ENCODE peak calls at places on chromosomes 1 and 21, in ten cellular contexts. Z, R, H, V, K, J, Y, C, P and B are unnamed samples.
A peak's percentile ranks its signal among the peaks of the same experiment; 100 is the strongest.

GRCh38 chr1:116002781-116003455 is 26.6 kb downstream of the SLC22A15 start:
- DNase-seq in R (no peak), J (no peak), Y (no peak), H (no peak), K (no peak), V (no peak), C (no peak), P (peak; percentile 56), Z (no peak), B (no peak)

GRCh38 chr1:162383516-162383915 is 2.0 kb downstream of the C1orf226 start:
- DNase-seq in Z (no peak), K (no peak), H (no peak), R (no peak), J (no peak), C (no peak), P (no peak), V (no peak), Y (no peak), B (no peak)

GRCh38 chr1:113930499-113931161 is 1.5 kb downstream of the HIPK1 start:
- DNase-seq in V (no peak), Z (peak; percentile 87), J (no peak), H (peak; percentile 76), K (peak; percentile 72), R (peak; percentile 71), P (no peak), Y (peak; percentile 18), C (peak; percentile 76), B (peak; percentile 21)

GRCh38 chr1:145999321-146000024 is 3.1 kb upstream of the TXNIP start:
- DNase-seq in P (no peak), R (no peak), J (no peak), H (no peak), V (no peak), K (peak; percentile 8), Y (no peak), Z (no peak), C (no peak), B (no peak)

GRCh38 chr1:21149862-21150432 is 26.8 kb downstream of the EIF4G3 start:
- DNase-seq in P (no peak), K (no peak), Y (no peak), V (no peak), Z (peak; percentile 78), C (no peak), R (no peak), H (peak; percentile 93), J (peak; percentile 70), B (no peak)

GRCh38 chr1:222009105-222009730 is 267.3 kb upstream of the DUSP10 start:
- DNase-seq in K (peak; percentile 1), Z (peak; percentile 22), J (no peak), P (no peak), V (no peak), C (peak; percentile 19), H (peak; percentile 42), R (peak; percentile 24), Y (peak; percentile 41), B (no peak)

GRCh38 chr1:35753626-35754260 is 16.0 kb downstream of the CLSPN start:
- DNase-seq in C (no peak), K (no peak), J (no peak), R (no peak), P (no peak), Z (no peak), Y (no peak), V (no peak), H (no peak), B (no peak)

GRCh38 chr1:196450143-196450911 is 157.9 kb downstream of the KCNT2 start:
- DNase-seq in R (no peak), K (no peak), P (no peak), C (no peak), V (no peak), H (no peak), Z (peak; percentile 33), Y (no peak), J (no peak), B (no peak)

GRCh38 chr1:89829186-89829585 is 8.4 kb downstream of the LRRC8D start:
- DNase-seq in V (no peak), Y (no peak), K (no peak), J (no peak), H (no peak), C (no peak), Z (no peak), R (no peak), P (no peak), B (no peak)

GRCh38 chr1:247906504-247907047 is 11.2 kb downstream of the OR2W3 start:
- DNase-seq in R (peak; percentile 75), J (no peak), K (no peak), V (no peak), Y (no peak), P (no peak), Z (no peak), H (peak; percentile 85), C (no peak), B (no peak)

GRCh38 chr1:31759266-31760023 is 4.7 kb downstream of the ADGRB2 start:
- DNase-seq in C (no peak), V (no peak), Y (no peak), J (no peak), H (peak; percentile 18), Z (no peak), R (no peak), P (no peak), K (no peak), B (no peak)

GRCh38 chr1:54249798-54250497 is 50.0 kb downstream of the MRPL37 start:
- DNase-seq in P (no peak), Y (peak; percentile 18), J (no peak), Z (peak; percentile 56), K (no peak), R (peak; percentile 62), H (peak; percentile 75), V (no peak), C (no peak), B (no peak)

GRCh38 chr1:32830092-32830852 is 12.8 kb downstream of the S100PBP start:
- DNase-seq in R (no peak), C (no peak), J (no peak), Z (no peak), P (no peak), K (no peak), Y (no peak), H (no peak), V (no peak), B (no peak)

GRCh38 chr1:32782086-32782485 is 35.1 kb downstream of the YARS1 start:
- DNase-seq in C (no peak), Y (no peak), P (no peak), J (no peak), H (peak; percentile 25), R (no peak), K (no peak), Z (no peak), V (no peak), B (no peak)

GRCh38 chr1:20255666-20256065 is 35.0 kb upstream of the VWA5B1 start:
- DNase-seq in C (no peak), K (no peak), Y (peak; percentile 22), R (no peak), P (no peak), Z (peak; percentile 56), H (peak; percentile 75), V (no peak), J (no peak), B (no peak)

GRCh38 chr1:224718470-224719053 is 102.4 kb downstream of the CNIH3 start:
- DNase-seq in V (no peak), Y (no peak), R (no peak), P (no peak), Z (no peak), H (no peak), J (no peak), K (no peak), C (no peak), B (no peak)

GRCh38 chr1:188670837-188671236 is 1806.8 kb downstream of the BRINP3 start:
- DNase-seq in P (no peak), J (no peak), Y (peak; percentile 50), H (no peak), K (no peak), C (no peak), R (no peak), V (no peak), Z (peak; percentile 90), B (no peak)

GRCh38 chr21:30186242-30186641 is 19.6 kb upstream of the CLDN17 start:
- DNase-seq in J (no peak), R (no peak), V (no peak), K (no peak), P (no peak), Z (no peak), C (no peak), H (no peak), Y (no peak), B (no peak)

GRCh38 chr1:20463502-20463901 is 22.5 kb downstream of the CAMK2N1 start:
- DNase-seq in Z (no peak), J (no peak), C (no peak), K (no peak), V (no peak), Y (no peak), R (no peak), H (no peak), P (no peak), B (no peak)

GRCh38 chr1:59188413-59189213 is 108.3 kb upstream of the FGGY start:
- DNase-seq in P (no peak), K (no peak), C (no peak), Y (no peak), Z (no peak), H (no peak), J (no peak), R (no peak), V (no peak), B (no peak)

GRCh38 chr1:113998361-113998760 is 19.1 kb downstream of the OLFML3 start:
- DNase-seq in J (no peak), K (no peak), V (no peak), Z (no peak), Y (no peak), R (peak; percentile 49), H (peak; percentile 33), P (no peak), C (no peak), B (no peak)

GRCh38 chr21:35743571-35743970 is 316.8 kb downstream of the SETD4 start:
- DNase-seq in Y (no peak), V (no peak), H (peak; percentile 53), K (no peak), J (no peak), Z (no peak), R (no peak), P (no peak), C (no peak), B (no peak)

GRCh38 chr1:199041173-199041914 is 402.5 kb downstream of the PTPRC start:
- DNase-seq in C (no peak), P (no peak), Z (no peak), Y (no peak), R (peak; percentile 99), V (peak; percentile 5), K (no peak), J (no peak), H (no peak), B (peak; percentile 2)